ENCODE peak calls at places on chromosomes 11 and 22, in four cellular contexts. M is GM12865, F is hypothalamus, Y is AG10803. J is an unnamed sample.
A peak's percentile ranks its signal among the peaks of the same experiment; 100 is the strongest.

GRCh38 chr22:17860220-17860965 is 86.1 kb upstream of the BID start:
- DNase-seq in M (no peak), F (peak; percentile 49), Y (no peak), J (no peak)

GRCh38 chr11:102733232-102733875 is 8.6 kb upstream of the MMP8 start:
- DNase-seq in M (peak; percentile 72), F (no peak), Y (peak; percentile 49), J (peak; percentile 52)

GRCh38 chr11:79237676-79238075 is 203.2 kb downstream of the TENM4 start:
- DNase-seq in M (no peak), F (no peak), Y (peak; percentile 97), J (no peak)

GRCh38 chr22:20777420-20778177 is 3.7 kb downstream of the SERPIND1 start:
- DNase-seq in M (no peak), F (no peak), Y (peak; percentile 33), J (no peak)

GRCh38 chr11:64851831-64852337 is 7.4 kb upstream of the CDC42BPG start:
- DNase-seq in M (peak; percentile 76), F (no peak), Y (no peak), J (no peak)

GRCh38 chr22:49084203-49084602 is 743.5 kb downstream of the BRD1 start:
- DNase-seq in M (no peak), F (no peak), Y (no peak), J (no peak)

GRCh38 chr22:46047841-46048595 is 71.1 kb upstream of the WNT7B start:
- DNase-seq in M (no peak), F (no peak), Y (peak; percentile 66), J (no peak)

GRCh38 chr22:47082505-47082904 is 320.1 kb downstream of the TBC1D22A start:
- DNase-seq in M (no peak), F (no peak), Y (no peak), J (no peak)

GRCh38 chr22:37284807-37285355 is 2.6 kb downstream of the CYTH4 start:
- DNase-seq in M (peak; percentile 64), F (peak; percentile 32), Y (no peak), J (no peak)

GRCh38 chr22:42452456-42452855 is 20.3 kb upstream of the NFAM1 start:
- DNase-seq in M (no peak), F (no peak), Y (no peak), J (no peak)

GRCh38 chr11:16744128-16744725 is 5.8 kb downstream of the C11orf58 start:
- DNase-seq in M (no peak), F (no peak), Y (no peak), J (no peak)

GRCh38 chr22:38416621-38417251 is 38.3 kb downstream of the KCNJ4 start:
- DNase-seq in M (no peak), F (no peak), Y (no peak), J (no peak)

GRCh38 chr22:26894766-26895485 is 237.5 kb downstream of the MIAT start:
- DNase-seq in M (no peak), F (no peak), Y (peak; percentile 93), J (peak; percentile 17)

GRCh38 chr11:102292951-102293350 is 24.3 kb upstream of the BIRC3 start:
- DNase-seq in M (no peak), F (no peak), Y (no peak), J (no peak)

GRCh38 chr22:49956914-49957825 is 3.4 kb upstream of the PIM3 start:
- DNase-seq in M (no peak), F (no peak), Y (no peak), J (no peak)

GRCh38 chr11:32374261-32374711 is 61.1 kb downstream of the WT1 start:
- DNase-seq in M (peak; percentile 80), F (no peak), Y (peak; percentile 28), J (peak; percentile 45)

GRCh38 chr22:48886604-48887393 is 940.9 kb downstream of the BRD1 start:
- DNase-seq in M (no peak), F (no peak), Y (no peak), J (peak; percentile 27)

GRCh38 chr11:77377734-77378133 is 76.2 kb upstream of the GDPD4 start:
- DNase-seq in M (no peak), F (no peak), Y (no peak), J (no peak)

GRCh38 chr11:94897330-94897768 is 76.0 kb downstream of the CWC15 start:
- DNase-seq in M (peak; percentile 45), F (peak; percentile 61), Y (peak; percentile 50), J (no peak)

J was measured in NCI-H748 treated with DMSO at 0.1 percent for 48 hours.